ENCODE peak calls at places on chromosomes 16 and 17, in four cellular contexts. I, X, V and Q are unnamed samples. For H3K9me3, the result is how much of the 10 kb centered on the place peaks cover.

GRCh38 chr16:9929313-9929712 is 252.9 kb downstream of the GRIN2A start:
- DNase-seq in I (no peak), X (no peak), V (no peak), Q (no peak)

GRCh38 chr16:31253642-31254045 is 6.1 kb upstream of the ITGAM start:
- DNase-seq in I (peak), X (peak), V (no peak), Q (peak)

GRCh38 chr16:11088432-11088794 is 144.0 kb downstream of the CLEC16A start:
- DNase-seq in I (no peak), X (no peak), V (no peak), Q (no peak)

GRCh38 chr17:34045990-34046389 is 209.1 kb upstream of the CCL2 start:
- DNase-seq in I (no peak), X (no peak), V (no peak), Q (no peak)

GRCh38 chr17:57499648-57500049 is 243.3 kb downstream of the MSI2 start:
- DNase-seq in I (no peak), X (no peak), V (no peak), Q (peak)

GRCh38 chr17:49280061-49280460 is 49.5 kb upstream of the PHOSPHO1 start:
- DNase-seq in I (no peak), X (no peak), V (no peak), Q (no peak)

GRCh38 chr17:7951143-7951792 is 19.3 kb downstream of the CNTROB start:
- DNase-seq in I (no peak), X (no peak), V (no peak), Q (no peak)

GRCh38 chr17:35373532-35373983 is at the start of gene SLFN11:
- DNase-seq in I (no peak), X (peak), V (peak), Q (no peak)

GRCh38 chr17:78484300-78485159 is 92.7 kb downstream of the DNAH17 start:
- DNase-seq in I (no peak), X (no peak), V (peak), Q (no peak)

GRCh38 chr16:50360033-50360778 is 8.6 kb downstream of the BRD7 start:
- DNase-seq in I (no peak), X (no peak), V (no peak), Q (no peak)

GRCh38 chr16:59878479-59878878 is 1144.4 kb upstream of the GOT2 start:
- DNase-seq in I (peak), X (no peak), V (no peak), Q (no peak)

GRCh38 chr17:77097772-77098171 is 43.0 kb upstream of the SEC14L1 start:
- DNase-seq in I (no peak), X (no peak), V (no peak), Q (no peak)

GRCh38 chr16:28277537-28278388 is 14.6 kb upstream of the SBK1 start:
- DNase-seq in I (peak), X (peak), V (peak), Q (peak)

GRCh38 chr17:29592850-29593545 is at the start of gene ANKRD13B:
- DNase-seq in I (peak), X (peak), V (peak), Q (no peak)

GRCh38 chr16:17471745-17472075 is 950 bp upstream of the XYLT1 start:
- DNase-seq in I (no peak), X (no peak), V (no peak), Q (no peak)

GRCh38 chr17:79988163-79988971 is 47.3 kb downstream of the TBC1D16 start:
- DNase-seq in I (no peak), X (no peak), V (no peak), Q (peak)

GRCh38 chr16:13176711-13177110 is 275.3 kb downstream of the SHISA9 start:
- DNase-seq in I (no peak), X (no peak), V (no peak), Q (no peak)

GRCh38 chr16:4362476-4363250 is 9.0 kb upstream of the VASN start:
- DNase-seq in I (no peak), X (no peak), V (no peak), Q (no peak)

GRCh38 chr17:21043296-21044232 is 753 bp upstream of the USP22 start:
- DNase-seq in I (peak), X (peak), V (peak), Q (peak)

GRCh38 chr17:55842405-55843158 is 91.7 kb downstream of the PCTP start:
- DNase-seq in I (no peak), X (no peak), V (no peak), Q (no peak)

DNA sequence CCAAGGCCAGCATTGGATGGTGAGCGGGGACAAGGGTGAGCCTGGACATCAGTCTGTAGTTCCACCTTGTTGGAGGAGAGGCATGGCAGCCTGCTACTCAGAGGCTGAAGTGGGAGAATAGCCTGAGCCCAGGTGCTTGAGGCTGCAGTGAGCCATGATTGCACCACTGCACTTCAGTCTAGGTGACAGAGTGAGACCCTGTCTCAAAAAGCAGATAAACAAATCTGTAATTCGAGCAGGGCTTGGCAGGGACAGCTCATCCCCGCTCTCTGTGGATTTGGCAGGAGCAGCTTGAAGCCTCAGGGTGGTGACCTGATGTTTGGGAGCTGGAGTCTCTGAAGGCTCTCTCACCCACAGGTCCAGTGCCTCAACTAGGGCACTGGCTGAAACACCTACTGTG is 38.6 kb upstream of the ZCCHC14 start:
- DNase-seq in I (no peak), X (no peak), V (no peak), Q (no peak)
- H3K9me3 ChIP-seq in I (under half), X (under half), V (under half), Q (under half)

GRCh38 chr17:15947976-15948752 is 3.2 kb downstream of the ADORA2B start:
- DNase-seq in I (peak), X (no peak), V (no peak), Q (no peak)
- H3K4me3 ChIP-seq in I (peak), X (no peak), V (no peak), Q (no peak)

DNA sequence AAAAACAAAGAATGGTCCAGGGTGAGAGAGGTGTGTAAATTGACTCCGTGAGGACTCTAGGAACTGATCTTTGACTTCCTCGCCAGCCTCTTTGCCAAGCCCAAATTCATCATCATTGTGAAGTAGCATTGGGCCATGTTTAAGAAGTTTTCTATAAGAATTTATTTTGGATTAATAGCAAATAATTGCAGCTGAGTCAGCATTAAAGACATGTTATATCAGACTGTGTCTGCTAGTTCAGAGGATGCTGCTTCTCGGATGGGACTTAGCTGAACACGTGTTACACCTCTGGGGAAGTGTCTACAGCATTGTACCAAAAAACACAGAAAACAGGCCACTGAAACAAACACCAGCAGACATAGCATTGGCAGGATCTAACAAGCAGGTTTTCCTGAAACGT is 366.6 kb downstream of the CDH13 start:
- DNase-seq in I (no peak), X (no peak), V (no peak), Q (no peak)
- H3K9me3 ChIP-seq in I (under half), X (under half), V (under half), Q (under half)

GRCh38 chr17:75876938-75877751 is 1.2 kb downstream of the TRIM47 start:
- DNase-seq in I (peak), X (peak), V (no peak), Q (no peak)
- H3K4me3 ChIP-seq in I (peak), X (peak), V (peak), Q (peak)

GRCh38 chr17:22128171-22128570 is 435.8 kb downstream of the KCNJ18 start:
- DNase-seq in I (no peak), X (no peak), V (no peak), Q (no peak)

GRCh38 chr17:22128723-22129122 is 436.4 kb downstream of the KCNJ18 start:
- DNase-seq in I (no peak), X (no peak), V (no peak), Q (no peak)

GRCh38 chr17:22131740-22132139 is 439.4 kb downstream of the KCNJ18 start:
- DNase-seq in I (no peak), X (no peak), V (no peak), Q (no peak)
- H3K9me3 ChIP-seq in I (under half), X (under half), V (under half), Q (under half)

GRCh38 chr16:85276741-85277140 is 164.5 kb upstream of the CIBAR2 start:
- DNase-seq in I (no peak), X (no peak), V (no peak), Q (no peak)

GRCh38 chr16:85281181-85281580 is 168.9 kb upstream of the CIBAR2 start:
- DNase-seq in I (no peak), X (no peak), V (no peak), Q (no peak)

GRCh38 chr16:85279874-85280545 is 167.7 kb upstream of the CIBAR2 start:
- DNase-seq in I (no peak), X (peak), V (no peak), Q (no peak)

GRCh38 chr16:85278851-85279250 is 166.6 kb upstream of the CIBAR2 start:
- DNase-seq in I (no peak), X (no peak), V (no peak), Q (no peak)

DNA sequence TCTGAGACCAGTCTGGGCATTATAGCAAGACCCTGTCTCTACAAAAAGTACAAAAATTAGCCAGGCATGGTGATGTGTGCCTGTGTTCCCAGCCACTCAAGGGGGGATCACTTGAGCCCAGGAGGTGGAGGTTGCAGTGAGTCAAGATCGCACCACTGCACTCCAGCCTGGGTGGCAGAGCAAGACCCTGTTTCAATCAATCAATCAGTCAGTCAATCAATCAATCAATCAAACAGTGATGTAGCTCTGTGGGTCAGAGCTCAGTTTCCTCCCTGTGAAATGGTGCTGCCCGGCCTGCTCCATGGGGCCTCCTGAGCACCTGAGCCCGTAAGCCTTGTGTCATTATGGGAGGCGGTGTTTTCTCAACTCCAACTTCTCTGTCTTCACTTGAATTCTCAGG is 167.1 kb upstream of the CIBAR2 start:
- DNase-seq in I (no peak), X (no peak), V (no peak), Q (no peak)
- H3K4me3 ChIP-seq in I (no peak), X (no peak), V (no peak), Q (no peak)

GRCh38 chr16:7976125-7976524 is 614.2 kb downstream of the TMEM114 start:
- DNase-seq in I (no peak), X (no peak), V (no peak), Q (no peak)
- H3K9me3 ChIP-seq in I (under half), X (under half), V (under half), Q (under half)

GRCh38 chr16:3173892-3174617 is 13.9 kb upstream of the OR1F1 start:
- DNase-seq in I (no peak), X (no peak), V (no peak), Q (no peak)
- H3K4me3 ChIP-seq in I (peak), X (no peak), V (no peak), Q (no peak)

DNA sequence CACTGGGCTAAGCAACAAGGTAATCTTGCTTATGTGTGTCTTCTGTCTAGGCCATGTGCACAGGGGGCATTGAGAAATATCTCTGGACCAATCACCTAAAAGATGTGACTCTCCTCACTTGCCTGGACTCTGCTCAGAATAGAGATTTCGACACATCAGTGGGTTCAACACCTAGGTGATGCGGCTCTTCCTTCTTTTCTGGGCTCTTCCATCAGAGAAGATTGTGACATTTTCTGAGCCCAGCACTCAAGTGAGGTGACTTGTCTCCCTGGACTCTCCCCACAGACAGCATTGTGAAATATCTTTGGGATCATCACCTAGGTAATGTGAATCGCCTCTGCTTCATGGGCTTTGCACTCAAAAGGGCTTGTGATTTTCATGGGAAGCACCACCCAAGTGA is 1904.1 kb downstream of the TP53TG3F start:
- DNase-seq in I (no peak), X (no peak), V (no peak), Q (no peak)
- H3K9me3 ChIP-seq in I (under half), X (under half), V (under half), Q (under half)